ENCODE peak calls at places on chromosome 18, in nine cellular contexts. O is PC-3; R is GM04503; M is RKO; U is stimulated activated CD8-positive, alpha-beta memory T cell treated with anti-CD3 and anti-CD28 coated beads, Interleukin-2, amount 100 ng/mL, for 1 hour; X is GM12892; W is kidney glomerular epithelial cell; P is AG09319; V is AG08395. S is an unnamed sample.

GRCh38 chr18:63848159-63848558 is 39.3 kb upstream of the SERPINB2 start:
- DNase-seq in O (peak; percentile 84), R (no peak), M (peak; percentile 70), U (no peak), X (no peak), W (peak; percentile 12), P (peak; percentile 23), V (peak; percentile 54), S (peak; percentile 13)

GRCh38 chr18:616380-616995 is 19.7 kb downstream of the CLUL1 start:
- DNase-seq in O (peak; percentile 65), R (no peak), M (peak; percentile 68), U (no peak), X (no peak), W (peak; percentile 55), P (peak; percentile 27), V (peak; percentile 60), S (no peak)

GRCh38 chr18:57942090-57942489 is 101.9 kb upstream of the NEDD4L start:
- DNase-seq in O (no peak), R (no peak), M (no peak), U (no peak), X (no peak), W (no peak), P (no peak), V (no peak), S (no peak)

GRCh38 chr18:59551902-59552635 is 145.2 kb downstream of the CCBE1 start:
- DNase-seq in O (no peak), R (no peak), M (no peak), U (no peak), X (no peak), W (no peak), P (no peak), V (no peak), S (no peak)

GRCh38 chr18:21270453-21270852 is 28.4 kb downstream of the GREB1L start:
- DNase-seq in O (no peak), R (no peak), M (no peak), U (no peak), X (no peak), W (peak; percentile 77), P (no peak), V (no peak), S (peak; percentile 61)

GRCh38 chr18:77376043-77376732 is 126.5 kb downstream of the GALR1 start:
- DNase-seq in O (peak; percentile 6), R (no peak), M (no peak), U (no peak), X (no peak), W (no peak), P (no peak), V (no peak), S (no peak)

GRCh38 chr18:13372405-13372995 is 153.9 kb downstream of the LDLRAD4 start:
- DNase-seq in O (no peak), R (no peak), M (no peak), U (no peak), X (no peak), W (no peak), P (no peak), V (peak; percentile 53), S (no peak)

GRCh38 chr18:10950876-10951630 is 198.3 kb downstream of the PIEZO2 start:
- DNase-seq in O (no peak), R (no peak), M (no peak), U (no peak), X (no peak), W (no peak), P (no peak), V (no peak), S (no peak)

GRCh38 chr18:50879302-50880107 is 587 bp downstream of the ME2 start:
- DNase-seq in O (peak; percentile 5), R (no peak), M (peak; percentile 47), U (no peak), X (peak; percentile 23), W (peak; percentile 48), P (no peak), V (peak; percentile 45), S (no peak)

GRCh38 chr18:11544060-11544633 is 65.2 kb upstream of the SLC35G4 start:
- DNase-seq in O (no peak), R (no peak), M (no peak), U (no peak), X (no peak), W (no peak), P (no peak), V (no peak), S (no peak)

GRCh38 chr18:22432672-22433137 is 15.0 kb upstream of the CTAGE1 start:
- DNase-seq in O (peak; percentile 90), R (peak; percentile 58), M (peak; percentile 75), U (no peak), X (no peak), W (peak; percentile 34), P (peak; percentile 76), V (peak; percentile 84), S (no peak)

GRCh38 chr18:63961430-63961980 is 8.4 kb upstream of the SERPINB8 start:
- DNase-seq in O (no peak), R (no peak), M (no peak), U (no peak), X (no peak), W (no peak), P (no peak), V (no peak), S (no peak)

GRCh38 chr18:11008544-11008943 is 140.8 kb downstream of the PIEZO2 start:
- DNase-seq in O (no peak), R (no peak), M (no peak), U (no peak), X (no peak), W (no peak), P (no peak), V (no peak), S (no peak)

GRCh38 chr18:22613058-22613690 is 195.5 kb upstream of the CTAGE1 start:
- DNase-seq in O (no peak), R (no peak), M (no peak), U (no peak), X (no peak), W (no peak), P (no peak), V (no peak), S (no peak)

GRCh38 chr18:50631831-50632285 is 72.0 kb downstream of the MAPK4 start:
- DNase-seq in O (no peak), R (no peak), M (no peak), U (no peak), X (no peak), W (no peak), P (no peak), V (no peak), S (no peak)

GRCh38 chr18:2009957-2010697 is 561.2 kb downstream of the METTL4 start:
- DNase-seq in O (no peak), R (no peak), M (no peak), U (no peak), X (no peak), W (no peak), P (no peak), V (no peak), S (no peak)

GRCh38 chr18:76602169-76602568 is 107.1 kb upstream of the ZNF516 start:
- DNase-seq in O (no peak), R (no peak), M (no peak), U (no peak), X (no peak), W (no peak), P (no peak), V (no peak), S (no peak)

GRCh38 chr18:49362431-49362830 is 98.0 kb downstream of the DYM start:
- DNase-seq in O (no peak), R (no peak), M (no peak), U (no peak), X (no peak), W (no peak), P (no peak), V (no peak), S (no peak)

GRCh38 chr18:6219116-6219717 is 195.5 kb downstream of the L3MBTL4 start:
- DNase-seq in O (peak; percentile 78), R (no peak), M (peak; percentile 54), U (no peak), X (no peak), W (peak; percentile 3), P (peak; percentile 14), V (peak; percentile 57), S (no peak)

GRCh38 chr18:60247103-60247502 is 125.5 kb downstream of the MC4R start:
- DNase-seq in O (no peak), R (no peak), M (no peak), U (no peak), X (no peak), W (no peak), P (no peak), V (no peak), S (no peak)

GRCh38 chr18:69085933-69086332 is 288.1 kb downstream of the CCDC102B start:
- DNase-seq in O (no peak), R (no peak), M (no peak), U (no peak), X (no peak), W (no peak), P (no peak), V (no peak), S (no peak)

GRCh38 chr18:59861963-59862819 is 37.6 kb upstream of the PMAIP1 start:
- DNase-seq in O (no peak), R (no peak), M (no peak), U (no peak), X (no peak), W (no peak), P (no peak), V (no peak), S (no peak)

GRCh38 chr18:73549236-73549635 is 598.4 kb downstream of the FBXO15 start:
- DNase-seq in O (no peak), R (no peak), M (no peak), U (no peak), X (no peak), W (no peak), P (no peak), V (no peak), S (no peak)

GRCh38 chr18:7325126-7325430 is 94.2 kb downstream of the LRRC30 start:
- DNase-seq in O (peak; percentile 79), R (no peak), M (no peak), U (no peak), X (no peak), W (no peak), P (no peak), V (no peak), S (peak; percentile 65)